ENCODE peak calls at places on chromosomes 6 and 20, in five cellular contexts. Z, V, I, G and X are unnamed samples.

GRCh38 chr20:46406986-46407670 is 713 bp upstream of the ELMO2 start:
- DNase-seq in Z (peak), I (peak), V (peak), G (peak), X (no peak)

GRCh38 chr6:27865952-27866369 is 46.2 kb downstream of the OR2B2 start:
- DNase-seq in I (no peak), G (peak), Z (no peak), V (no peak), X (no peak)

GRCh38 chr6:15205321-15205720 is 40.5 kb upstream of the JARID2 start:
- DNase-seq in I (no peak), G (no peak), V (no peak), Z (no peak), X (no peak)

GRCh38 chr6:84428300-84428907 is 201.0 kb upstream of the CEP162 start:
- DNase-seq in G (peak), I (peak), V (no peak), Z (no peak), X (no peak)

GRCh38 chr6:43942616-43943015 is 172.6 kb downstream of the VEGFA start:
- DNase-seq in G (no peak), Z (no peak), V (no peak), I (peak), X (peak)

GRCh38 chr6:135161996-135162395 is 19.1 kb upstream of the MYB start:
- DNase-seq in G (no peak), Z (no peak), V (no peak), I (no peak), X (no peak)

GRCh38 chr6:144352310-144352709 is 67.2 kb downstream of the UTRN start:
- DNase-seq in I (no peak), G (no peak), Z (no peak), V (no peak), X (no peak)

GRCh38 chr6:133248241-133249001 is 7.3 kb downstream of the EYA4 start:
- DNase-seq in G (no peak), I (no peak), Z (no peak), V (no peak), X (no peak)

GRCh38 chr6:16758163-16758975 is 2.9 kb downstream of the ATXN1 start:
- DNase-seq in Z (no peak), G (no peak), I (no peak), V (no peak), X (no peak)

GRCh38 chr6:15329154-15329781 is 83.4 kb downstream of the JARID2 start:
- DNase-seq in I (no peak), G (no peak), Z (no peak), V (no peak), X (no peak)

GRCh38 chr20:33676121-33676520 is 1.9 kb upstream of the NECAB3 start:
- DNase-seq in Z (no peak), I (no peak), V (no peak), G (no peak), X (no peak)

GRCh38 chr20:58223358-58223941 is 5.0 kb downstream of the ANKRD60 start:
- DNase-seq in V (no peak), Z (no peak), G (no peak), I (no peak), X (peak)

GRCh38 chr6:148608211-148608951 is 138.4 kb upstream of the UST start:
- DNase-seq in Z (no peak), V (no peak), G (no peak), I (no peak), X (no peak)

GRCh38 chr6:149118737-149119653 is 198.5 kb upstream of the TAB2 start:
- DNase-seq in I (no peak), V (no peak), G (no peak), Z (no peak), X (no peak)

GRCh38 chr20:63641792-63642517 is 11.3 kb downstream of the STMN3 start:
- DNase-seq in I (peak), Z (peak), G (peak), V (peak), X (peak)

GRCh38 chr6:101887532-101887931 is 494.0 kb downstream of the GRIK2 start:
- DNase-seq in V (no peak), Z (no peak), I (no peak), G (no peak), X (no peak)

GRCh38 chr6:34572585-34572984 is 16.5 kb upstream of the SPDEF start:
- DNase-seq in V (no peak), Z (no peak), I (no peak), G (no peak), X (no peak)